ENCODE peak calls at places on chromosomes 16 and 17, in ten cellular contexts. D, E, W, Y, H, O, G, R, L and X are unnamed samples.
A peak's percentile ranks its signal among the peaks of the same experiment; 100 is the strongest.

GRCh38 chr17:81867952-81868673 is 3.0 kb downstream of the ARHGDIA start:
- DNase-seq in D (no peak), W (no peak), G (no peak), H (peak; percentile 24), O (no peak), Y (no peak), L (no peak), R (no peak), E (no peak), X (no peak)

GRCh38 chr17:7355053-7355452 is at the start of gene TMEM95:
- DNase-seq in D (peak; percentile 22), E (peak; percentile 36), G (no peak), O (peak; percentile 44), W (no peak), R (no peak), Y (peak; percentile 35), L (peak; percentile 65), H (peak; percentile 49), X (no peak)

GRCh38 chr16:74736531-74737157 is 36.0 kb upstream of the MLKL start:
- DNase-seq in O (no peak), H (no peak), Y (no peak), W (no peak), R (no peak), G (no peak), E (no peak), L (no peak), D (peak; percentile 38), X (no peak)

GRCh38 chr17:17783825-17784598 is 52.8 kb downstream of the SREBF1 start:
- DNase-seq in W (peak; percentile 79), D (no peak), E (peak; percentile 61), O (peak; percentile 34), Y (peak; percentile 33), R (no peak), L (peak; percentile 68), H (peak; percentile 25), G (no peak), X (no peak)

GRCh38 chr17:16215002-16215272 is 397 bp downstream of the NCOR1 start:
- DNase-seq in D (no peak), L (peak; percentile 24), E (no peak), R (peak; percentile 29), G (no peak), Y (no peak), W (peak; percentile 65), O (no peak), H (no peak), X (no peak)

GRCh38 chr17:3843935-3844516 is 2.0 kb downstream of the NCBP3 start:
- DNase-seq in H (peak; percentile 42), Y (no peak), D (peak; percentile 16), O (no peak), R (peak; percentile 78), L (no peak), W (peak; percentile 52), G (peak; percentile 67), E (no peak), X (no peak)

GRCh38 chr17:77398274-77398673 is 257.5 kb downstream of the SEC14L1 start:
- DNase-seq in G (no peak), H (no peak), E (no peak), O (no peak), L (no peak), R (no peak), D (no peak), W (no peak), Y (no peak), X (no peak)

GRCh38 chr17:78608804-78609186 is 31.6 kb upstream of the DNAH17 start:
- DNase-seq in O (no peak), E (no peak), W (no peak), R (no peak), Y (no peak), G (no peak), H (no peak), L (no peak), D (no peak), X (no peak)

GRCh38 chr17:64534187-64534586 is 27.4 kb downstream of the CEP95 start:
- DNase-seq in L (no peak), W (no peak), R (no peak), D (no peak), E (no peak), O (no peak), Y (no peak), H (no peak), G (no peak), X (no peak)

GRCh38 chr17:48074322-48075054 is 26.3 kb downstream of the NFE2L1 start:
- DNase-seq in H (peak; percentile 94), D (peak; percentile 43), Y (no peak), L (peak; percentile 84), W (peak; percentile 96), G (peak; percentile 49), O (peak; percentile 1), R (no peak), E (peak; percentile 30), X (peak; percentile 63)

GRCh38 chr16:1134776-1135458 is 18.0 kb upstream of the CACNA1H start:
- DNase-seq in E (no peak), R (no peak), H (no peak), D (no peak), O (no peak), Y (no peak), G (no peak), W (no peak), L (no peak), X (no peak)

GRCh38 chr17:15649861-15650391 is 30.4 kb upstream of the FBXW10B start:
- DNase-seq in Y (no peak), R (no peak), L (peak; percentile 50), H (peak; percentile 81), E (no peak), W (peak; percentile 79), G (no peak), O (no peak), D (no peak), X (peak; percentile 49)

GRCh38 chr17:40671282-40671681 is 6.3 kb upstream of the KRT222 start:
- DNase-seq in E (no peak), L (no peak), O (no peak), D (no peak), G (no peak), W (no peak), H (no peak), Y (no peak), R (no peak), X (no peak)

GRCh38 chr16:9053006-9053601 is 38.3 kb upstream of the HAPSTR1 start:
- DNase-seq in W (peak; percentile 76), L (peak; percentile 67), G (peak; percentile 31), D (peak; percentile 63), Y (no peak), H (peak; percentile 64), R (peak; percentile 79), E (peak; percentile 21), O (no peak), X (no peak)

GRCh38 chr16:87587636-87588035 is 14.7 kb upstream of the JPH3 start:
- DNase-seq in W (no peak), H (no peak), O (no peak), R (no peak), L (no peak), Y (no peak), E (no peak), D (no peak), G (no peak), X (no peak)

GRCh38 chr16:71376465-71377157 is 18.1 kb downstream of the CALB2 start:
- DNase-seq in G (no peak), L (no peak), Y (no peak), D (no peak), W (no peak), R (no peak), O (no peak), E (no peak), H (no peak), X (no peak)

GRCh38 chr17:63029520-63029919 is 63.5 kb downstream of the TANC2 start:
- DNase-seq in D (peak; percentile 70), H (peak; percentile 41), O (no peak), E (no peak), Y (no peak), R (no peak), L (no peak), W (no peak), G (no peak), X (no peak)

GRCh38 chr16:22267764-22268163 is 29.4 kb upstream of the POLR3E start:
- DNase-seq in E (no peak), Y (no peak), G (no peak), R (no peak), H (no peak), D (no peak), O (no peak), W (no peak), L (no peak), X (no peak)

GRCh38 chr16:19755268-19755667 is 37.2 kb downstream of the IQCK start:
- DNase-seq in R (no peak), G (no peak), E (no peak), H (no peak), O (no peak), W (no peak), L (no peak), D (no peak), Y (no peak), X (no peak)

GRCh38 chr17:59893617-59894100 is 738 bp downstream of the RPS6KB1 start:
- DNase-seq in R (peak; percentile 29), W (no peak), O (peak; percentile 33), D (no peak), G (peak; percentile 16), L (no peak), Y (no peak), H (peak; percentile 55), E (no peak), X (no peak)

GRCh38 chr17:82449136-82449882 is 1.2 kb downstream of the CYBC1 start:
- DNase-seq in E (no peak), G (peak; percentile 84), L (peak; percentile 54), O (no peak), W (peak; percentile 62), D (no peak), Y (no peak), R (no peak), H (no peak), X (no peak)

GRCh38 chr16:49407873-49408565 is 34.4 kb downstream of the C16orf78 start:
- DNase-seq in O (peak; percentile 41), E (peak; percentile 66), L (peak; percentile 88), W (peak; percentile 92), H (peak; percentile 93), D (peak; percentile 40), R (peak; percentile 65), Y (peak; percentile 40), G (peak; percentile 75), X (peak; percentile 74)

GRCh38 chr17:63675607-63676539 is 24.1 kb downstream of the LIMD2 start:
- DNase-seq in H (peak; percentile 91), E (no peak), L (peak; percentile 91), O (no peak), W (peak; percentile 97), D (peak; percentile 85), R (peak; percentile 64), G (no peak), Y (no peak), X (peak; percentile 69)

GRCh38 chr16:15803608-15804007 is 53.2 kb downstream of the MYH11 start:
- DNase-seq in G (no peak), H (no peak), O (no peak), Y (no peak), R (no peak), L (no peak), W (no peak), E (no peak), D (no peak), X (no peak)

GRCh38 chr17:27256225-27257030 is 37.5 kb upstream of the WSB1 start:
- DNase-seq in H (peak; percentile 94), D (peak; percentile 34), L (no peak), Y (no peak), E (no peak), G (no peak), O (no peak), R (no peak), W (no peak), X (no peak)

GRCh38 chr17:72466199-72466598 is 345.4 kb downstream of the SOX9 start:
- DNase-seq in Y (no peak), R (no peak), H (peak; percentile 48), L (no peak), O (no peak), E (no peak), W (no peak), G (peak; percentile 61), D (peak; percentile 83), X (no peak)

GRCh38 chr16:19363741-19364140 is 53.9 kb upstream of the TMC5 start:
- DNase-seq in D (no peak), E (no peak), L (no peak), H (no peak), O (no peak), R (no peak), W (no peak), G (no peak), Y (no peak), X (no peak)

GRCh38 chr17:17304521-17304985 is 1.4 kb downstream of the NT5M start:
- DNase-seq in L (no peak), R (no peak), D (no peak), E (no peak), Y (no peak), H (no peak), O (no peak), W (no peak), G (peak; percentile 44), X (no peak)